ENCODE peak calls at places on chromosomes 12 and 14, in seven cellular contexts. Z, T, R, J, F, M and H are unnamed samples.

GRCh38 chr12:54071942-54072341 is 18.3 kb downstream of the HOXC4 start:
- DNase-seq in Z (no peak), T (no peak), J (no peak), F (no peak), M (no peak), R (no peak), H (no peak)

GRCh38 chr14:45785240-45785639 is 532.2 kb upstream of the MIS18BP1 start:
- DNase-seq in M (peak), Z (no peak), R (no peak), F (no peak), T (no peak), J (no peak), H (no peak)

GRCh38 chr12:13130981-13131380 is 27.5 kb upstream of the GSG1 start:
- DNase-seq in Z (no peak), T (no peak), J (no peak), F (no peak), M (no peak), R (no peak), H (no peak)

GRCh38 chr12:113651662-113652061 is 180.0 kb upstream of the LHX5 start:
- DNase-seq in R (no peak), Z (no peak), M (no peak), T (no peak), J (no peak), F (no peak), H (no peak)

GRCh38 chr12:121776190-121777098 is 17.0 kb downstream of the RHOF start:
- DNase-seq in R (peak), Z (peak), J (peak), M (peak), F (peak), T (peak), H (peak)

GRCh38 chr12:128408669-128409068 is 141.7 kb downstream of the TMEM132C start:
- DNase-seq in F (no peak), M (no peak), T (no peak), R (no peak), J (no peak), Z (no peak), H (no peak)

GRCh38 chr12:19397534-19397933 is 41.8 kb upstream of the AEBP2 start:
- DNase-seq in M (peak), Z (no peak), F (no peak), J (no peak), T (no peak), R (no peak), H (no peak)

GRCh38 chr14:40204441-40205175 is 772.4 kb upstream of the FBXO33 start:
- DNase-seq in M (no peak), T (no peak), Z (no peak), J (no peak), F (no peak), R (no peak), H (no peak)

GRCh38 chr14:73014105-73014504 is 12.8 kb downstream of the ZFYVE1 start:
- DNase-seq in J (peak), M (no peak), R (no peak), T (no peak), Z (peak), F (no peak), H (peak)

GRCh38 chr12:78403136-78403535 is 461.4 kb upstream of the SYT1 start:
- DNase-seq in F (peak), Z (peak), T (no peak), M (peak), J (no peak), R (no peak), H (no peak)

GRCh38 chr12:6684609-6685008 is 4.6 kb downstream of the ZNF384 start:
- DNase-seq in J (peak), Z (peak), R (no peak), T (no peak), F (peak), M (no peak), H (no peak)

GRCh38 chr14:99590746-99591555 is 13.1 kb downstream of the CCDC85C start:
- DNase-seq in R (no peak), M (no peak), T (no peak), J (no peak), Z (peak), F (peak), H (no peak)

GRCh38 chr12:54300732-54301427 is at the start of gene NFE2:
- DNase-seq in M (peak), Z (peak), J (peak), T (peak), F (peak), R (peak), H (no peak)

GRCh38 chr12:47800582-47800981 is 19.1 kb downstream of the HDAC7 start:
- DNase-seq in R (no peak), M (no peak), J (no peak), Z (no peak), F (no peak), T (no peak), H (no peak)

GRCh38 chr12:47799357-47799955 is 20.2 kb downstream of the HDAC7 start:
- DNase-seq in T (no peak), M (no peak), Z (no peak), F (peak), R (peak), J (no peak), H (no peak)

GRCh38 chr12:47802312-47802711 is 17.4 kb downstream of the HDAC7 start:
- DNase-seq in R (no peak), M (no peak), F (no peak), T (no peak), J (no peak), Z (no peak), H (no peak)

GRCh38 chr12:47801904-47802246 is 17.8 kb downstream of the HDAC7 start:
- DNase-seq in F (no peak), Z (no peak), J (no peak), T (no peak), M (no peak), R (no peak), H (no peak)

DNA sequence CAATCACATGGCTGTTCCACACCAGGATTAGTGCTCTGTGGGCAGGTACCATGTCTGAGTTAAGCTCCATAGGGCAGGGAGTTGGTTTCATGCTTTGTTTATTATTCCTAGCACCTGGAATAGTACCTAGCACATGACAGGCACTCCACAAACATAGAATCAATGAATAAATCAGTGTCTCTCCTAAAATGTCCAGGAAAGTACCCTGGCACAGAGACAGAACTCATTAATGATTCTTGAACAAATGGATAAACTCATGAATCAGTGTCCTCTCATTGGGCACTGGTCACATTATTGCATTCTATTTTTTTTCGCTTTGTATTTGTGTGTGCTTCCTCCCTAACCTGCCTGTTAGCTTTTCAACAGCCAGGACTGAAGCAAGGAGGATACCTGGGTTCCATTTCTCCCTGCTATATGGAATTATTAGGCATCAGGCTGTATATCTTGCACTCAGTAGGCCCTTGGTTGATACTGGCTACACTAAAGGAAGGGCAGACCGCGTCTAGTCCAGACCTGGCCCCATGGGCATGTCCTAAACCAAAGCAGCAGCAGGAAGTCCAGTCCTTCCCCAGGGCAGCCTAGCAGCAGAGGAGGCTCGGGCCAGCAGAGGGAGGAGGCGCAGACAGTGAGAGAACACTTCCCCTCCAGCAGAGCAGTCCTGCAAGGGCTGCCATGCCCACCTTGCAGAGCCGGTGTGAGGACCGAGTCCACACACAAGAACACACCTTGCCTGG is 18.4 kb downstream of the HDAC7 start:
- DNase-seq in T (no peak), J (no peak), F (no peak), M (no peak), R (peak), Z (no peak), H (no peak)
- TF ChIP-seq CTCF in T (no peak), J (no peak), F (peak), M (no peak), R (peak), Z (peak), H (no peak)

DNA sequence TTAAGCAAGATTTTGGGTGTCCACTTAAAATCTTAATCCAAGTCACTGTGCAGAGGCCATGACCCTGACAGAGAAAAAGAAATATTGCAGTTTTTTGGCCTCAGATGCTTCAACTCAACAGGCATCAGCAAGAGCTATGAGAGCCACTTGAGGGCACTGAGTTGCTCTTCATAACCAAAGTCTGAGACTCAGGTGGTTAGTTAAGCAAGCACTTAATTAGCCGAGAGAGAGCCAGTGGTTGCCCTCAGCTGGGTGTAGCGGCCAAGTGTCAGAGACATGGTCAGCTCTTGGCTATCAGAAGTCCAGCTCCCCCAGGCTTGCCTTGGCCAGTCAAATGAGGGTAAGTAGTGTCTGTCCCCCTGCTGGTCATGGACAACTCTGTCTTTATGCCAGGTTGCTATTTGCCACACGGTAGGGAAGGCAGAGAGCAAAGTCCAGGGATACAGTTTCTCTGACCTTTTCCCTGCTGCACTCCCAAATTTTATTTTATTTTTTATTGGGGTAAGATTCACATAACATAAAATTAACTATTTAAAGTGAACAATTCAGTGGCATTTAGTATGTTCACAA is 9.0 kb upstream of the KRT71 start:
- DNase-seq in M (no peak), R (no peak), T (no peak), J (no peak), Z (peak), F (no peak), H (no peak)
- TF ChIP-seq CTCF in M (no peak), R (peak), T (no peak), J (no peak), Z (peak), F (peak), H (no peak)

GRCh38 chr12:14714437-14714836 is 18.0 kb upstream of the GUCY2C start:
- DNase-seq in T (no peak), R (no peak), Z (no peak), F (no peak), M (no peak), J (no peak), H (no peak)

DNA sequence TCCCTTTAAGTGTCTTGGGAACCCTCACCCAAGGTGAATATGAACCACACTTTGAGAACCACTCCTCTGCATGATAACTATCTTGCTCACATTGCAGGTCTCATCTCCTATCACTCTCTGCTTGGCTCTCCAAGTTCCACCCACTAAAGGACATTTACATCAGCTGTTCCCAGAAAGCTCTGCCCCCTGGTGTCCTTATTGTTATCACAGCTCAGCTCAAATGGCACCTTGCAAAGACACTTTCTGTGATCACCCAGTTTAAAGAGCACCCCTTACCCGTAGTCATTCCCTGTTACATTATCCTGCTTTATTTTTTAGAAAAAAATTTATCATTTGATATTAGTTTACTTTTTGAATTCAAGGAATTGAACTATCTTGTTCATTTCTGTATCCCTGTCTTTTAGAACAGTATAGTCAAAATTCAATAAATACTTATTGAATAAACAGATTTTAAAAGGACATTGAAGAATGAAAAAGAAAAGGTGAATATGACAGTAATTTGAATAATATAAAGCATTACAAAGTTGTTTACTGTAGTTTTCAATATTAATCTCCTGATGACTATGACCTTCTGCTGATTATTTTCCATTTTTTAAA is 20.5 kb upstream of the GUCY2C start:
- DNase-seq in J (peak), Z (peak), M (peak), F (peak), T (no peak), R (no peak), H (peak)
- TF ChIP-seq CTCF in J (peak), Z (peak), M (no peak), F (peak), T (peak), R (peak), H (peak)

GRCh38 chr14:60485057-60485599 is 735 bp downstream of the C14orf39 start:
- DNase-seq in J (no peak), T (no peak), F (no peak), R (no peak), Z (no peak), M (no peak), H (no peak)

GRCh38 chr14:60490270-60490669 is 4.4 kb upstream of the C14orf39 start:
- DNase-seq in T (no peak), J (no peak), Z (no peak), F (no peak), M (no peak), R (no peak), H (no peak)

GRCh38 chr14:60485600-60486251 is at the start of gene C14orf39:
- DNase-seq in J (peak), R (no peak), Z (no peak), M (no peak), F (peak), T (no peak), H (peak)

GRCh38 chr14:60487211-60487610 is 1.3 kb upstream of the C14orf39 start:
- DNase-seq in R (no peak), M (no peak), T (no peak), J (no peak), Z (no peak), F (no peak), H (no peak)

DNA sequence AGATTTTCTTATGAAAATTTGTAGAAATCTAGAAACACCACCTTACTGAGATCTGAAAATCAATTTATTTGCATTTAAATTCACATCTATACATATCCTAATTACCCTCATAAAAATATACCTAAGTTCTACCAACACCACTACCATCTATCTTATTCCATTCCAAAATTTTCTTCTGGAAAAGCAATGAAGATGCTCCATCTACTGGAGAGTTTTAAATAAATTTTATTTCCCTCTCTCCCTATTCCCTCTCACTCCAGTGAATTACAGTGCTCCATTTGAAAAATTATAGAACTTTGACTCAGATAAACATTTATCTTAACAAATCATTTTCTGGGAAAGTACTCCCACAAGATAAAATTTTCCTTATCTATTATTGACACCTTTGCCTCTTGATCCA is 2.3 kb upstream of the C14orf39 start:
- DNase-seq in M (no peak), J (no peak), T (no peak), F (no peak), Z (no peak), R (no peak), H (no peak)
- TF ChIP-seq CTCF in M (peak), J (no peak), T (no peak), F (peak), Z (peak), R (no peak), H (no peak)

GRCh38 chr14:95998656-95999055 is 40.5 kb upstream of the C14orf132 start:
- DNase-seq in Z (peak), T (no peak), R (no peak), M (peak), F (peak), J (no peak), H (no peak)
- TF ChIP-seq CTCF in Z (peak), T (no peak), R (peak), M (peak), F (peak), J (no peak), H (no peak)